ENCODE peak calls at places on chromosomes 4 and X, in ten cellular contexts. S is uterus, G is PC-3, O is colonic mucosa, A is breast epithelium, Y is heart right ventricle, H is cardiac muscle cell, I is neural progenitor cell, D is pancreas, B is PC-9. E is an unnamed sample. For H3K4me1, the result is how much of the 10 kb centered on the place peaks cover.

GRCh38 chr4:77959566-77960338 is 97.1 kb downstream of the MRPL1 start:
- DNase-seq in S (no peak), H (peak), Y (peak), G (peak), I (peak), A (no peak), B (no peak), O (no peak), D (no peak), E (no peak)

GRCh38 chr4:122503214-122503613 is 46.7 kb upstream of the IL2 start:
- DNase-seq in D (no peak), O (no peak), A (no peak), Y (no peak), H (no peak), G (no peak), I (no peak), B (no peak), S (no peak), E (no peak)

GRCh38 chr4:1720163-1720983 is 750 bp downstream of the TMEM129 start:
- DNase-seq in H (peak), B (no peak), A (no peak), Y (no peak), D (peak), G (no peak), O (peak), S (no peak), I (peak), E (peak)

GRCh38 chr4:181418491-181418890 is 824.7 kb upstream of the TENM3 start:
- DNase-seq in G (no peak), H (peak), D (no peak), S (no peak), O (no peak), Y (no peak), B (no peak), I (peak), A (no peak), E (no peak)

GRCh38 chrX:143621276-143621675 is 14.6 kb downstream of the SLITRK4 start:
- DNase-seq in O (no peak), Y (no peak), A (no peak), H (no peak), I (no peak), D (no peak), B (no peak), S (no peak), G (no peak), E (no peak)

GRCh38 chr4:16573744-16574143 is 324.7 kb downstream of the LDB2 start:
- DNase-seq in G (peak), A (peak), H (no peak), O (no peak), Y (peak), D (no peak), S (peak), B (no peak), I (no peak), E (no peak)

GRCh38 chr4:168551211-168551610 is 54.4 kb downstream of the PALLD start:
- DNase-seq in A (no peak), H (no peak), B (peak), O (no peak), Y (no peak), S (no peak), G (peak), I (no peak), D (no peak), E (no peak)

GRCh38 chr4:55736605-55737183 is 82.9 kb upstream of the EXOC1L start:
- DNase-seq in O (no peak), D (no peak), B (no peak), H (no peak), G (peak), A (no peak), Y (no peak), S (no peak), I (no peak), E (no peak)

GRCh38 chrX:13283968-13284914 is 35.6 kb downstream of the ATXN3L start:
- DNase-seq in I (peak), A (no peak), S (no peak), B (no peak), Y (no peak), H (no peak), O (no peak), G (peak), D (no peak), E (no peak)

GRCh38 chr4:1544861-1545275 is 138.6 kb upstream of the NKX1-1 start:
- DNase-seq in S (no peak), A (no peak), B (no peak), D (no peak), H (no peak), G (peak), O (peak), I (no peak), Y (no peak), E (no peak)

GRCh38 chr4:113584407-113585150 is 177.0 kb downstream of the CAMK2D start:
- DNase-seq in A (no peak), D (no peak), G (no peak), H (peak), I (peak), Y (no peak), O (no peak), B (peak), S (no peak), E (no peak)

GRCh38 chrX:51332188-51332942 is at the start of gene NUDT10:
- DNase-seq in A (no peak), B (no peak), H (peak), O (peak), I (peak), S (peak), D (peak), Y (peak), G (no peak), E (peak)

GRCh38 chrX:72713130-72713529 is 976 bp downstream of the PHKA1 start:
- DNase-seq in B (no peak), H (no peak), G (peak), S (no peak), Y (no peak), A (no peak), D (no peak), O (no peak), I (no peak), E (no peak)

GRCh38 chrX:110163488-110163887 is 154.4 kb downstream of the AMMECR1 start:
- DNase-seq in G (peak), A (no peak), D (no peak), O (no peak), B (peak), I (no peak), S (no peak), Y (no peak), H (no peak), E (no peak)

GRCh38 chrX:130738638-130739195 is 164.3 kb downstream of the ENOX2 start:
- DNase-seq in S (no peak), I (peak), O (no peak), B (no peak), H (no peak), A (no peak), G (no peak), Y (no peak), D (no peak), E (no peak)

GRCh38 chr4:16969696-16970135 is 71.3 kb upstream of the LDB2 start:
- DNase-seq in B (no peak), I (no peak), O (peak), S (peak), A (no peak), D (no peak), H (no peak), Y (no peak), G (peak), E (no peak)

GRCh38 chr4:56430203-56430602 is 5.2 kb downstream of the PPAT start:
- DNase-seq in D (no peak), O (no peak), Y (no peak), S (no peak), A (no peak), G (no peak), B (no peak), I (no peak), H (no peak), E (no peak)

GRCh38 chrX:71315917-71316316 is 14.4 kb downstream of the ITGB1BP2 start:
- DNase-seq in O (no peak), A (no peak), S (no peak), Y (no peak), I (no peak), G (no peak), B (no peak), D (no peak), H (no peak), E (no peak)

GRCh38 chrX:20265726-20266681 is 705 bp downstream of the RPS6KA3 start:
- DNase-seq in H (peak), O (peak), A (no peak), G (peak), Y (peak), S (peak), I (peak), B (no peak), D (peak), E (peak)

GRCh38 chr4:109410776-109411175 is 22.8 kb upstream of the SEC24B start:
- DNase-seq in S (no peak), Y (no peak), A (no peak), B (no peak), D (no peak), G (peak), O (no peak), I (no peak), H (no peak), E (no peak)

GRCh38 chr4:70559216-70559830 is 32.7 kb upstream of the AMBN start:
- DNase-seq in H (peak), A (no peak), G (peak), Y (peak), S (peak), O (peak), B (no peak), D (no peak), I (peak), E (no peak)

GRCh38 chr4:54971474-54971950 is 153.9 kb downstream of the KDR start:
- DNase-seq in S (no peak), Y (no peak), A (no peak), I (peak), H (peak), G (peak), B (no peak), O (no peak), D (no peak), E (no peak)

GRCh38 chrX:133587818-133588217 is 172.5 kb upstream of the GPC4 start:
- DNase-seq in I (no peak), A (no peak), O (no peak), S (no peak), D (no peak), B (no peak), H (no peak), G (no peak), Y (no peak), E (no peak)

GRCh38 chrX:140766024-140766611 is 56.6 kb downstream of the LINC00632 start:
- DNase-seq in B (peak), S (peak), H (peak), G (peak), I (peak), A (no peak), D (peak), O (peak), Y (peak), E (no peak)

GRCh38 chr4:10521386-10521785 is 64.2 kb upstream of the ZNF518B start:
- DNase-seq in S (no peak), G (no peak), D (no peak), I (no peak), O (no peak), Y (no peak), H (no peak), A (no peak), B (no peak), E (no peak)

GRCh38 chrX:124518888-124519287 is 172.5 kb downstream of the SH2D1A start:
- DNase-seq in Y (no peak), D (no peak), G (peak), B (no peak), A (no peak), H (no peak), I (no peak), O (no peak), S (no peak), E (no peak)

GRCh38 chr4:103443324-103443723 is 245.2 kb upstream of the CENPE start:
- DNase-seq in H (no peak), Y (no peak), A (no peak), I (no peak), D (no peak), G (peak), S (no peak), B (peak), O (no peak), E (no peak)

GRCh38 chrX:44227981-44228380 is 115.5 kb downstream of the EFHC2 start:
- DNase-seq in O (no peak), B (no peak), A (no peak), S (no peak), D (no peak), G (no peak), H (no peak), I (no peak), Y (no peak), E (no peak)

GRCh38 chr4:128837198-128837597 is 27.7 kb downstream of the JADE1 start:
- DNase-seq in Y (no peak), D (no peak), O (no peak), H (no peak), G (no peak), I (no peak), S (no peak), B (no peak), A (no peak), E (no peak)

GRCh38 chr4:150033937-150034336 is 44.3 kb upstream of the DCLK2 start:
- DNase-seq in S (no peak), D (peak), Y (no peak), O (peak), G (peak), I (no peak), A (no peak), H (no peak), B (no peak), E (no peak)

GRCh38 chr4:30721353-30722091 is 1.4 kb downstream of the PCDH7 start:
- DNase-seq in Y (peak), B (peak), I (peak), G (peak), H (peak), O (peak), A (no peak), S (peak), D (no peak), E (no peak)

GRCh38 chrX:139881130-139881529 is 51.7 kb downstream of the ATP11C start:
- DNase-seq in B (no peak), I (no peak), O (no peak), A (no peak), G (no peak), S (no peak), Y (no peak), D (no peak), H (no peak), E (no peak)

GRCh38 chrX:107851215-107851614 is 25.5 kb downstream of the MID2 start:
- DNase-seq in G (no peak), Y (no peak), D (no peak), B (no peak), S (no peak), A (no peak), I (no peak), H (no peak), O (no peak), E (no peak)

GRCh38 chr4:184153781-184154542 is 63.7 kb downstream of the ENPP6 start:
- DNase-seq in G (no peak), B (no peak), O (no peak), S (no peak), H (no peak), Y (no peak), I (no peak), A (no peak), D (no peak), E (no peak)

DNA sequence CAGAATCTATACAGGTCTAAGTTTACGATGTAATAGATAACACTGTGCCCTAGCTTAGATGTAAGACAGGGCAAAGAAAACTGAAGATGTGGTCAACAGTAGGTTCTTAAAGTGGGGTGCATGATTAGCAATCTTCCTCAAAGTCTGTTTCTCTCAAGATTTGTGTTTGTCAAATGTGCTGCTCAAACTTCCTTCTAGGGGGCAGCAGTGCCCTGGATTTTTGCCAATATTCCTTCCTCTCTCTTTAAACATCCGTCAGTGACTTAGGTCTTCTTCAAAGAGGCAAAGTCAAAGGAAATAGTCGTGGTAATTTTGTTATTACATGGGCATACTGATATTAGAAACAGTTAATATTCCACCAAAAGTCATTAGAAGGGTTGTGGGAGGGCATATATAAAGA is 4.2 kb upstream of the PDHA2 start:
- DNase-seq in B (no peak), H (peak), I (peak), S (no peak), O (no peak), Y (peak), A (no peak), D (no peak), G (peak), E (no peak)
- TF ChIP-seq CTCF in B (no peak), H (peak), I (peak), S (no peak), O (no peak), Y (peak), A (no peak), D (no peak), G (peak), E (no peak)

DNA sequence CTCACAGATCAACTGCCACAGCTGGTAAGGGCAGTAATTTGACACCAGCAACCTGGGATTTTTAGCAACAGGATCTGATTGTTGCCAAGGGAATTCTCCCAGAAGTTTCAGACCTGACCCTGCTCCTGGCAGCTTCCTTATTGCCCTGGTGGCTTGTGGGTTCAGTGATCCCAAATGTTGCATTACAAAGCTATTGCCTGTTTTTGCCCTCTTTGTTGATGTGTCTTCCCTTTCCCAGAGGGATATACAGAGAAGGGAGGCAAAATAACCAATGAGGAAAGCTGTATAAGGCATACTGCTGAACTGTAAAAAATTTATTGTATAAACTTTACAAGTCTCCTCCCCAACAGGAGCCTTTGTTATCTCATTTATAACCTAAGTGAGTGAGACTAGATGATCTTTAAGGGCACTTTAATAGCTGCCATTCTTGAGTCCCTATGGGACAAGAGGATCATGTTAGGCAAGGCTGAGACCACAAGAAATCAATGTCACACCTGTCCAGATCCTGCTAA is 22.2 kb downstream of the VSIG4 start:
- DNase-seq in D (peak), B (no peak), H (no peak), S (no peak), I (no peak), Y (no peak), O (peak), G (no peak), A (no peak), E (no peak)
- H3K4me1 ChIP-seq in D (under half), B (under half), H (under half), S (under half), I (under half), Y (under half), O (under half), G (under half), A (under half), E (under half)

GRCh38 chrX:77966361-77966760 is 3.1 kb downstream of the PGAM4 start:
- DNase-seq in S (no peak), H (no peak), D (no peak), G (no peak), B (no peak), I (no peak), Y (no peak), A (no peak), O (no peak), E (no peak)

GRCh38 chrX:77962068-77962902 is 7.2 kb downstream of the PGAM4 start:
- DNase-seq in D (no peak), A (no peak), G (no peak), H (no peak), O (no peak), S (no peak), Y (no peak), I (no peak), B (no peak), E (no peak)

GRCh38 chrX:77961063-77961462 is 8.4 kb downstream of the PGAM4 start:
- DNase-seq in S (no peak), I (no peak), H (no peak), B (no peak), D (no peak), O (no peak), A (no peak), G (no peak), Y (no peak), E (no peak)

DNA sequence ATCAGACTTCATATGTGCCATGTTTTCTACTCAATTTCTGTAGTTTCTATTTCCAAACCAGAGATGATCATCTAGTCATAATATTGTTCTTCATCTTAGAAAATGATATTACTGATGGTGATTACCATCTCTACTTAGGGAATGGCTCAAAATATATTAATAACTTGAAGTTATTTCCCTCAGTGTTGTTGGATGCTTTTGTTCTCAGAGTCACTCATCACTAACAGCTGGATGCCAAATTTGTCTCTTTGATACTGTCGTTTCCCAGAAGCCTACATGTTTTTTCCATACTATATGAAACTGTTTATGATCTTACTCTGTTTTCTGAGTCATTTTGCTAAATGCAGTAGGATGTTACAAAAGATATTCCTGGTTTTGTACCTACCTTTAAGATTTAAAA is 8.9 kb downstream of the PGAM4 start:
- DNase-seq in H (no peak), Y (no peak), A (no peak), G (no peak), S (no peak), D (no peak), I (no peak), B (no peak), O (no peak), E (no peak)
- TF ChIP-seq CTCF in H (no peak), Y (no peak), A (no peak), G (no peak), S (no peak), D (no peak), I (no peak), B (no peak), O (no peak), E (no peak)

GRCh38 chr4:140096483-140096861 is 57.5 kb downstream of the MAML3 start:
- DNase-seq in G (no peak), I (no peak), B (no peak), A (no peak), O (no peak), S (no peak), D (no peak), Y (no peak), H (no peak), E (no peak)

GRCh38 chr4:140092094-140092820 is 61.7 kb downstream of the MAML3 start:
- DNase-seq in H (peak), S (peak), I (peak), A (peak), O (peak), Y (peak), D (peak), B (peak), G (peak), E (peak)

GRCh38 chr4:140095694-140096482 is 58.1 kb downstream of the MAML3 start:
- DNase-seq in S (no peak), D (no peak), B (peak), Y (peak), O (no peak), H (peak), G (peak), I (no peak), A (no peak), E (no peak)

GRCh38 chr4:140096921-140097320 is 57.1 kb downstream of the MAML3 start:
- DNase-seq in Y (no peak), O (no peak), B (no peak), S (no peak), H (no peak), A (no peak), D (no peak), G (no peak), I (no peak), E (no peak)

GRCh38 chr4:140094701-140095420 is 59.1 kb downstream of the MAML3 start:
- DNase-seq in S (peak), I (no peak), A (peak), O (peak), B (no peak), G (peak), H (no peak), Y (peak), D (peak), E (peak)
- H3K4me1 ChIP-seq in S (under half), I (under half), A (under half), O (under half), B (half or more), G (half or more), H (half or more), Y (half or more), D (under half), E (half or more)

GRCh38 chr4:142282870-142283431 is 563.1 kb downstream of the INPP4B start:
- DNase-seq in G (peak), O (peak), H (peak), B (no peak), S (no peak), A (no peak), I (peak), D (no peak), Y (no peak), E (no peak)
- TF ChIP-seq CTCF in G (peak), O (peak), H (peak), B (peak), S (no peak), A (no peak), I (peak), D (peak), Y (peak), E (no peak)

DNA sequence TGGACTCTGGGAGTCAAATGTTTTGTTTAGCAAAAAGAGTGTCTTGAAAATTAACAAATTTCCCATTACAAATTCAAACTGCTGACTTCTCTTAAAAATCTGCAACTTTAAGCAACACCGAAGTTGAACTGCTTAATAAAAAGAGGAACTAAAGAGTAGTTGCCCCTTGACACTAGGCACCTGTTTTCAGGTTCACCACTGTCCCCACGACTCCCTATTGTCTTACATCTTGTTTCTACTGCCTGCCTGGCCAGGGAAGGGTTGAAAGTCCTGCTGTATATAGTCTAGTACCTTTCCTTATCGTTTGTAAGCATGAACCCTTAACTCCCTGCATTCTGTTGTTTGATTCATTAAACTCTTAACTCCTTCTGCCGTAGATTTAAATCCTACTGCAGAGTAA is 173.8 kb downstream of the SCFD2 start:
- DNase-seq in S (no peak), O (no peak), D (no peak), A (no peak), H (no peak), B (no peak), I (no peak), Y (no peak), G (no peak), E (no peak)
- H3K4me1 ChIP-seq in S (under half), O (under half), D (under half), A (under half), H (under half), B (under half), I (under half), Y (under half), G (under half), E (under half)

GRCh38 chr4:136637071-136637777 is 895.1 kb downstream of the PCDH18 start:
- DNase-seq in H (peak), A (no peak), G (peak), S (no peak), Y (no peak), B (no peak), I (peak), D (no peak), O (no peak), E (no peak)
- TF ChIP-seq CTCF in H (peak), A (no peak), G (peak), S (no peak), Y (no peak), B (peak), I (peak), D (no peak), O (peak), E (no peak)

E was measured in spleen.